ENCODE peak calls at places on chromosome 2, in seven cellular contexts. J is GM06990, L is dorsolateral prefrontal cortex, K is progenitor cell of endocrine pancreas, P is nephron progenitor cell, C is choroid plexus epithelial cell, B is cardiac fibroblast. U is an unnamed sample.

GRCh38 chr2:140988597-140988996 is 1142.2 kb downstream of the LRP1B start:
- DNase-seq in P (no peak), J (no peak), L (no peak), C (no peak), B (peak), K (no peak), U (no peak)

GRCh38 chr2:28570431-28570830 is 74.6 kb downstream of the PLB1 start:
- DNase-seq in L (no peak), P (no peak), J (no peak), C (no peak), B (no peak), K (no peak), U (no peak)

GRCh38 chr2:104563398-104564024 is 290.4 kb upstream of the POU3F3 start:
- DNase-seq in K (no peak), P (peak), J (no peak), L (no peak), C (no peak), B (no peak), U (no peak)

GRCh38 chr2:75195076-75195691 is 4.1 kb downstream of the TACR1 start:
- DNase-seq in P (no peak), B (no peak), J (no peak), K (no peak), C (no peak), L (no peak), U (no peak)

GRCh38 chr2:30717081-30717650 is 90.1 kb downstream of the CAPN13 start:
- DNase-seq in B (no peak), L (no peak), P (no peak), K (no peak), J (no peak), C (no peak), U (no peak)

GRCh38 chr2:51165534-51166260 is 133.8 kb upstream of the NRXN1 start:
- DNase-seq in K (no peak), L (no peak), B (peak), J (no peak), C (peak), P (no peak), U (no peak)

GRCh38 chr2:88170472-88170892 is 336 bp downstream of the THNSL2 start:
- DNase-seq in B (peak), C (peak), K (no peak), J (no peak), L (no peak), P (no peak), U (no peak)

GRCh38 chr2:224436634-224437033 is 34.7 kb upstream of the FAM124B start:
- DNase-seq in B (peak), C (peak), J (no peak), K (no peak), P (no peak), L (no peak), U (no peak)

GRCh38 chr2:62180960-62181359 is 15.0 kb upstream of the B3GNT2 start:
- DNase-seq in C (no peak), L (no peak), B (no peak), K (no peak), P (no peak), J (no peak), U (no peak)

GRCh38 chr2:19356545-19357382 is 1.7 kb downstream of the OSR1 start:
- DNase-seq in K (no peak), P (peak), B (peak), J (no peak), C (peak), L (no peak), U (no peak)

GRCh38 chr2:238187618-238188548 is 15.6 kb downstream of the ILKAP start:
- DNase-seq in K (no peak), L (no peak), C (no peak), J (no peak), B (no peak), P (no peak), U (no peak)

GRCh38 chr2:176637497-176638166 is 368.4 kb downstream of the MTX2 start:
- DNase-seq in J (peak), P (peak), K (peak), B (peak), C (peak), L (no peak), U (no peak)

GRCh38 chr2:20143263-20143662 is 81.7 kb downstream of the SDC1 start:
- DNase-seq in C (peak), P (no peak), B (peak), L (no peak), J (no peak), K (no peak), U (no peak)

GRCh38 chr2:64402876-64403275 is 51.1 kb upstream of the LGALSL start:
- DNase-seq in K (no peak), P (no peak), C (peak), B (peak), L (no peak), J (no peak), U (no peak)

GRCh38 chr2:46885376-46885775 is 30.2 kb downstream of the MCFD2 start:
- DNase-seq in L (no peak), C (peak), B (peak), J (no peak), P (no peak), K (no peak), U (no peak)

GRCh38 chr2:26816893-26817292 is 31.0 kb downstream of the CENPA start:
- DNase-seq in J (no peak), C (no peak), B (no peak), L (no peak), K (no peak), P (no peak), U (no peak)

GRCh38 chr2:233953106-233953801 is 36.1 kb downstream of the TRPM8 start:
- DNase-seq in L (no peak), C (no peak), K (no peak), P (no peak), B (no peak), J (no peak), U (no peak)

GRCh38 chr2:223954401-223954800 is 2.9 kb upstream of the MRPL44 start:
- DNase-seq in L (no peak), P (no peak), K (no peak), J (no peak), C (peak), B (peak), U (no peak)

GRCh38 chr2:33620-34019 is 12.7 kb downstream of the FAM110C start:
- DNase-seq in P (no peak), J (no peak), B (no peak), L (no peak), C (no peak), K (no peak), U (no peak)

DNA sequence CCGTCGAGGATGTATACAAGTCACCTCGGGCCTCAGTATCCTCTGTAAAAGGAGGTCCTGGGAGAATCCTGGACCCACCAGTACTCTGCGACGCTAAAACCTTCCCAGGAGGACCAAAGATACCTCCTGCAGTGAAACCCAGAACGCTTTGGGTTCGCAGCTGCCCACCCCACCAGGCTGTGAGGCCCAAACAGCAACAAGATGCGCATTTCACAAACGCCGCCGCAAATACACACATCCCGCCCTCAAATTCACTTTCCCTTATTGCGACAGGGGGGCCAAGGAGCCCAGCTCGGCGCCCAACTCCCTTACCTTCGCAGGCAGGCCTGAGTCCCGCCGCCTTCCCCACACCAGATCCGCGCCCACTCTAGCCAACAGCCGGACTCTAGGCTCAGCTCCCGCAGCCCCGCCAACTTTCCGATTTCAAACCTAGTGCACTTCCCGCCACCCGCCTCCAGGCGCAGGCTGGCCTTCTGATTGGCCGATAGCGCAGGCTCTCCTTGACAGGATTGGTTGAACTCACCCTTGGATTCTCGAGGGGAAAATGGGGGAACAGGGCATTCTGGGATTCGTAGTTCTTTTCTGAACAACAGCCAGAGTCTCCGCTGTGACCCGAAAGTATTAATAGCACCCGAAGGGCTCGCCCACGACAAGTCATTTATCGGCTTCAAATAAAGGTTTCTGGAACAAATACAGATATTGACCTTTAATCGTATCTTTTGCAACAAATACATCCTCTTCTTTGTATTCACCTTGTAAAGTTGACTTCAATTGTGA is at the start of gene SPC25:
- DNase-seq in K (peak), J (peak), L (peak), C (peak), P (peak), B (peak), U (peak)
- TF ChIP-seq CTCF in K (no peak), J (no peak), L (peak), C (no peak), P (no peak), B (peak), U (no peak)

GRCh38 chr2:169871994-169872393 is 44.7 kb downstream of the UBR3 start:
- DNase-seq in C (no peak), B (no peak), L (no peak), K (no peak), J (no peak), P (no peak), U (no peak)

GRCh38 chr2:169877406-169877805 is 50.2 kb downstream of the UBR3 start:
- DNase-seq in B (peak), C (peak), K (no peak), L (no peak), J (no peak), P (no peak), U (no peak)
- TF ChIP-seq CTCF in B (peak), C (peak), K (peak), L (no peak), J (peak), P (no peak), U (peak)

DNA sequence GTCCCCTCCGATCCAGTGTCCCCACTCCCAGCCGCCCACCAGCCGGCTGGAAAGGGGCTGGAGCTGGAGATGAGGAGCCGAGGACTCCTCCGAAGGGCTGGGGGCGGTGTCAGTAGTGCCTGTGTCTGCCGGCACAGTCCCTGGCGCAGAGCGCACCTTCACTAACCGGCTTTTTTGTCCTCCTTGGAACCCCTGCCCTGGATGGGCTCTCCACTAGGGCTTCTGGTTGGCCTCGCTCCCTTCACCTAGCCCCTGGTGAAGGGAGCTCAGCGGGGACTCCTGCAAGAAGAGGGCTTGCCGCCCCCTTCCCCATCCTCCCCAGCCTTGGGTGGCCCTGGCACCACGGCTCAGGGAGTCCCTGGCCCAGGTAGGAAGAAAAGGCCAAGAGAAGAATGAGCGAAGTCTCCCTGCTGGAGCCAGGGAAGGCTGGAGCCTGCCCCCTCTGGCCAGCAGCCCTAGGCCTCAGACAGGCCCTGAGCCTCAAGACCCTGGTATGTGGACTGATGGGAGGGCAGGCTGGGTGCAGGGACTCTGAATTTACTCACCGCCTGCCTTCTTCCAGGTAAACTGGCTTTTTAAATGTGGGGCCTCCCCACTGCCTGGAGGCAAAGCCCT is 570 bp upstream of the ECEL1 start:
- DNase-seq in L (no peak), J (no peak), K (no peak), B (no peak), P (no peak), C (no peak), U (no peak)
- TF ChIP-seq CTCF in L (no peak), J (no peak), K (peak), B (no peak), P (peak), C (peak), U (no peak)

DNA sequence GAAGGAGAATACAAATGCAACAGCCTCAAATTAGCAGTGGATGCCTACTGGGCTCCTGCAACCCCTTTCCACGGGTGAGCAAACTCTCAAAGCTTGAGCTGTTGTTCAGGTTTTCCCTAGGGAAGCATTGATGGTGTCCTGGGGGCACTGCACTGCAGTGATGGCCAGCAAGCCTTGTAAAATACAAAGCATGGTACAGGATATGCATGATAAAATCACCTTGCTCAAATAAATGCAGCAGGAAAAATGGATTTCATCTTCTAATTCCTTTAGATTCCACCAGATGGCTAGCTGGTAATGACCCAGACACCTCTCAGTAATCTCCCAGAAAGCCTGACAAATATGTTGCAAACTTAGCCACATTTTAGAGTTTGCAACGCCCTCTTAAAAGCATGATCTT is 698.2 kb downstream of the TRIB2 start:
- DNase-seq in L (no peak), K (no peak), C (no peak), P (no peak), B (no peak), J (no peak), U (no peak)
- TF ChIP-seq CTCF in L (no peak), K (no peak), C (no peak), P (no peak), B (no peak), J (no peak), U (no peak)

GRCh38 chr2:175309799-175310198 is 128.3 kb upstream of the ATP5MC3 start:
- DNase-seq in P (peak), J (no peak), L (no peak), K (peak), B (peak), C (peak), U (no peak)
- TF ChIP-seq CTCF in P (peak), J (peak), L (peak), K (peak), B (peak), C (peak), U (peak)

GRCh38 chr2:52805901-52806410 is 961.6 kb upstream of the CHAC2 start:
- DNase-seq in P (no peak), L (no peak), C (peak), K (no peak), J (no peak), B (no peak), U (no peak)

DNA sequence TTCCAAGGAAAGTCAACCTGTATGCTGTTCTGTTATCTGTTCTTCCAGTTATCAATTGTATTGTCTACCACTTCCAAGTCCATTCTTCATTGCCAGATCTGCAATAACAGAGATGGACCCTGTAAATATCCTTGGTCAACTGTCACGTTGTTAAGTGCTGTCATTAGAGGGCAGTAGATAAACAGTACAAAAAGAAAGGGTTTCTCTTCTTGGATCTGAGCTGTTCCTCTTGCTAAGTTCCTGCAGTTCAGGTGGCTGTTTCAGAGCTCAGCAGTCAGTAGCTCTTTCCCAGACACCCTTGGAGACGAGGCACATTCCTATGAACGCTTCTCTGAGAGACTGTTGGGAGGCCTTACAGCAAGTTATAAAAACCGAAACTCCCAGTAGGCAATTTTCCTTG is 957.1 kb upstream of the CHAC2 start:
- DNase-seq in P (no peak), K (no peak), C (peak), B (peak), J (no peak), L (peak), U (no peak)
- TF ChIP-seq CTCF in P (no peak), K (no peak), C (peak), B (no peak), J (no peak), L (no peak), U (peak)